ENCODE peak calls at places on chromosomes 11 and 22, in nine cellular contexts. One of them, this sample, is unnamed.

GRCh38 chr22:50526849-50527801 is 1.7 kb upstream of the SCO2 start:
- DNase-seq in fibroblast of pulmonary artery: peak; percentile 49
- DNase-seq in uterus: peak; percentile 43
- DNase-seq in OCI-LY7: peak; percentile 60
- DNase-seq in ovary: no peak
- DNase-seq in colonic mucosa: peak; percentile 68
- DNase-seq in AG09309: no peak
- DNase-seq in left ventricle myocardium inferior: peak; percentile 65
- DNase-seq in skeletal muscle cell: no peak
- DNase-seq in this sample: peak; percentile 73

GRCh38 chr11:66683877-66684276 is 6.2 kb upstream of the RBM4B start:
- DNase-seq in fibroblast of pulmonary artery: no peak
- DNase-seq in uterus: no peak
- DNase-seq in OCI-LY7: no peak
- DNase-seq in ovary: no peak
- DNase-seq in colonic mucosa: no peak
- DNase-seq in AG09309: no peak
- DNase-seq in left ventricle myocardium inferior: no peak
- DNase-seq in skeletal muscle cell: no peak
- DNase-seq in this sample: no peak

GRCh38 chr11:76787911-76788596 is 4.9 kb downstream of the TSKU start:
- DNase-seq in fibroblast of pulmonary artery: peak; percentile 56
- DNase-seq in uterus: peak; percentile 59
- DNase-seq in OCI-LY7: no peak
- DNase-seq in ovary: peak; percentile 78
- DNase-seq in colonic mucosa: peak; percentile 52
- DNase-seq in AG09309: no peak
- DNase-seq in left ventricle myocardium inferior: no peak
- DNase-seq in skeletal muscle cell: peak; percentile 64
- DNase-seq in this sample: no peak

GRCh38 chr11:86119062-86119461 is 50.2 kb upstream of the PICALM start:
- DNase-seq in fibroblast of pulmonary artery: no peak
- DNase-seq in uterus: no peak
- DNase-seq in OCI-LY7: no peak
- DNase-seq in ovary: no peak
- DNase-seq in colonic mucosa: no peak
- DNase-seq in AG09309: no peak
- DNase-seq in left ventricle myocardium inferior: no peak
- DNase-seq in skeletal muscle cell: no peak
- DNase-seq in this sample: no peak

GRCh38 chr22:25141994-25142620 is 57.6 kb upstream of the CRYBB3 start:
- DNase-seq in fibroblast of pulmonary artery: no peak
- DNase-seq in uterus: no peak
- DNase-seq in OCI-LY7: no peak
- DNase-seq in ovary: no peak
- DNase-seq in colonic mucosa: no peak
- DNase-seq in AG09309: no peak
- DNase-seq in left ventricle myocardium inferior: no peak
- DNase-seq in skeletal muscle cell: no peak
- DNase-seq in this sample: no peak

GRCh38 chr22:36365020-36365411 is 22.8 kb downstream of the MYH9 start:
- DNase-seq in fibroblast of pulmonary artery: peak; percentile 97
- DNase-seq in uterus: peak; percentile 75
- DNase-seq in OCI-LY7: no peak
- DNase-seq in ovary: no peak
- DNase-seq in colonic mucosa: peak; percentile 67
- DNase-seq in AG09309: peak; percentile 71
- DNase-seq in left ventricle myocardium inferior: peak; percentile 44
- DNase-seq in skeletal muscle cell: peak; percentile 94
- DNase-seq in this sample: peak; percentile 79

GRCh38 chr11:13291794-13292193 is 14.2 kb downstream of the BMAL1 start:
- DNase-seq in fibroblast of pulmonary artery: no peak
- DNase-seq in uterus: no peak
- DNase-seq in OCI-LY7: no peak
- DNase-seq in ovary: no peak
- DNase-seq in colonic mucosa: no peak
- DNase-seq in AG09309: no peak
- DNase-seq in left ventricle myocardium inferior: no peak
- DNase-seq in skeletal muscle cell: no peak
- DNase-seq in this sample: no peak

GRCh38 chr11:103532133-103532788 is 423.0 kb downstream of the DYNC2H1 start:
- DNase-seq in fibroblast of pulmonary artery: peak; percentile 81
- DNase-seq in uterus: no peak
- DNase-seq in OCI-LY7: no peak
- DNase-seq in ovary: no peak
- DNase-seq in colonic mucosa: no peak
- DNase-seq in AG09309: peak; percentile 70
- DNase-seq in left ventricle myocardium inferior: no peak
- DNase-seq in skeletal muscle cell: peak; percentile 48
- DNase-seq in this sample: no peak

GRCh38 chr11:86782781-86783180 is 17.6 kb upstream of the PRSS23 start:
- DNase-seq in fibroblast of pulmonary artery: no peak
- DNase-seq in uterus: no peak
- DNase-seq in OCI-LY7: no peak
- DNase-seq in ovary: no peak
- DNase-seq in colonic mucosa: no peak
- DNase-seq in AG09309: no peak
- DNase-seq in left ventricle myocardium inferior: no peak
- DNase-seq in skeletal muscle cell: no peak
- DNase-seq in this sample: no peak

GRCh38 chr11:76041208-76041607 is 165.1 kb downstream of the WNT11 start:
- DNase-seq in fibroblast of pulmonary artery: no peak
- DNase-seq in uterus: no peak
- DNase-seq in OCI-LY7: no peak
- DNase-seq in ovary: no peak
- DNase-seq in colonic mucosa: no peak
- DNase-seq in AG09309: no peak
- DNase-seq in left ventricle myocardium inferior: no peak
- DNase-seq in skeletal muscle cell: no peak
- DNase-seq in this sample: no peak

GRCh38 chr22:36671398-36671797 is 32.2 kb downstream of the CACNG2 start:
- DNase-seq in fibroblast of pulmonary artery: no peak
- DNase-seq in uterus: no peak
- DNase-seq in OCI-LY7: no peak
- DNase-seq in ovary: no peak
- DNase-seq in colonic mucosa: no peak
- DNase-seq in AG09309: no peak
- DNase-seq in left ventricle myocardium inferior: no peak
- DNase-seq in skeletal muscle cell: no peak
- DNase-seq in this sample: no peak

GRCh38 chr11:116499396-116500001 is 273.3 kb downstream of the BUD13 start:
- DNase-seq in fibroblast of pulmonary artery: peak; percentile 41
- DNase-seq in uterus: peak; percentile 64
- DNase-seq in OCI-LY7: peak; percentile 56
- DNase-seq in ovary: peak; percentile 63
- DNase-seq in colonic mucosa: peak; percentile 88
- DNase-seq in AG09309: peak; percentile 10
- DNase-seq in left ventricle myocardium inferior: peak; percentile 65
- DNase-seq in skeletal muscle cell: no peak
- DNase-seq in this sample: peak; percentile 62

DNA sequence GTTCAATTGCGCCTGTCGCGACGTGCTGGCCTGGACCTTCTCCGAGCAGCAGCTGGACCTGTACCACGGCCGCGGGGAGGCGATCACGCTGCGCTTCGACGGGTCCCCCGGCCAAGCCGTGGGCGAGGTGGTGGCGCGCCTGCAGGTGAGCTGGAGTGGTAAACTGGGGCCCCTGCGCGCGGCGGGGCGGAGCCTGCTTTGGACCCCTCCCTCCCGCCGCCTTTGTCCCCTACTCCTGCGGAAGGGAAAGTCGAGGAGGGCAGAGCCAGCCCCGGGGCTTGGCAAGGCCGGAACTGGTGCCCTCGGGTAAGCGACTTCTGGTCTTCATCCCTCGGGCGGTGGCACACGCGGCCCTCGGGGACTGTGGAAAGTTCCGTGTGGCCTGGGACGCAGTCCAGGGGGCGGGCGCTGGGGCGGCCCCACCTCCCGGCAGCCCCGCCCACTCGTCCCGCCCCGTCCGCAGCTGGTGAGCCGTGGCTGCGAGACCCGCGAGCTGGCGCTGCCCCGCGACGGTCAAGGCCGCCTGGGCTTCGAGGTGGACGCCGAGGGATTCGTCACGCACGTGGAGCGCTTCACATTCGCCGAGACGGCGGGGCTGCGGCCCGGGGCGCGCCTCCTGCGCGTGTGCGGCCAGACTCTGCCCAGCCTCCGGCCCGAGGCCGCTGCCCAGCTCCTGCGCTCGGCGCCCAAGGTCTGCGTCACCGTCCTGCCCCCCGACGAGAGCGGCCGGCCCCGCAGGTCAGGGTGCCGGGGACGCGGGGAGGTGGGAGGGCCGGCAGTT is 9.2 kb downstream of the SIPA1 start:
- DNase-seq in fibroblast of pulmonary artery: peak; percentile 24
- DNase-seq in uterus: no peak
- DNase-seq in OCI-LY7: no peak
- DNase-seq in ovary: peak; percentile 85
- DNase-seq in colonic mucosa: peak; percentile 78
- DNase-seq in AG09309: no peak
- DNase-seq in left ventricle myocardium inferior: no peak
- DNase-seq in skeletal muscle cell: no peak
- DNase-seq in this sample: peak; percentile 84
- H3K4me3 ChIP-seq in fibroblast of pulmonary artery: peak overlapping the region; percentile 22
- H3K4me3 ChIP-seq in uterus: no peak overlapping the region
- H3K4me3 ChIP-seq in OCI-LY7: no peak overlapping the region
- H3K4me3 ChIP-seq in ovary: peak overlapping the region; percentile 23
- H3K4me3 ChIP-seq in colonic mucosa: peak overlapping the region; percentile 58
- H3K4me3 ChIP-seq in AG09309: no peak overlapping the region
- H3K4me3 ChIP-seq in left ventricle myocardium inferior: peak overlapping the region; percentile 34
- H3K4me3 ChIP-seq in skeletal muscle cell: peak overlapping the region; percentile 23
- H3K4me3 ChIP-seq in this sample: peak overlapping the region; percentile 17

GRCh38 chr11:107856981-107857517 is 1.5 kb downstream of the SLC35F2 start:
- DNase-seq in fibroblast of pulmonary artery: no peak
- DNase-seq in uterus: peak; percentile 21
- DNase-seq in OCI-LY7: no peak
- DNase-seq in ovary: no peak
- DNase-seq in colonic mucosa: peak; percentile 74
- DNase-seq in AG09309: no peak
- DNase-seq in left ventricle myocardium inferior: no peak
- DNase-seq in skeletal muscle cell: no peak
- DNase-seq in this sample: peak; percentile 69

GRCh38 chr11:107858217-107859070 is at the start of gene SLC35F2:
- DNase-seq in fibroblast of pulmonary artery: peak; percentile 61
- DNase-seq in uterus: peak; percentile 52
- DNase-seq in OCI-LY7: peak; percentile 91
- DNase-seq in ovary: peak; percentile 61
- DNase-seq in colonic mucosa: peak; percentile 84
- DNase-seq in AG09309: no peak
- DNase-seq in left ventricle myocardium inferior: peak; percentile 39
- DNase-seq in skeletal muscle cell: no peak
- DNase-seq in this sample: peak; percentile 86

GRCh38 chr11:107856180-107856980 is 2.2 kb downstream of the SLC35F2 start:
- DNase-seq in fibroblast of pulmonary artery: no peak
- DNase-seq in uterus: no peak
- DNase-seq in OCI-LY7: no peak
- DNase-seq in ovary: no peak
- DNase-seq in colonic mucosa: peak; percentile 29
- DNase-seq in AG09309: no peak
- DNase-seq in left ventricle myocardium inferior: no peak
- DNase-seq in skeletal muscle cell: no peak
- DNase-seq in this sample: no peak

GRCh38 chr11:107859459-107860239 is 1.1 kb upstream of the SLC35F2 start:
- DNase-seq in fibroblast of pulmonary artery: no peak
- DNase-seq in uterus: peak; percentile 29
- DNase-seq in OCI-LY7: peak; percentile 53
- DNase-seq in ovary: peak; percentile 43
- DNase-seq in colonic mucosa: peak; percentile 76
- DNase-seq in AG09309: no peak
- DNase-seq in left ventricle myocardium inferior: peak; percentile 28
- DNase-seq in skeletal muscle cell: no peak
- DNase-seq in this sample: peak; percentile 81

DNA sequence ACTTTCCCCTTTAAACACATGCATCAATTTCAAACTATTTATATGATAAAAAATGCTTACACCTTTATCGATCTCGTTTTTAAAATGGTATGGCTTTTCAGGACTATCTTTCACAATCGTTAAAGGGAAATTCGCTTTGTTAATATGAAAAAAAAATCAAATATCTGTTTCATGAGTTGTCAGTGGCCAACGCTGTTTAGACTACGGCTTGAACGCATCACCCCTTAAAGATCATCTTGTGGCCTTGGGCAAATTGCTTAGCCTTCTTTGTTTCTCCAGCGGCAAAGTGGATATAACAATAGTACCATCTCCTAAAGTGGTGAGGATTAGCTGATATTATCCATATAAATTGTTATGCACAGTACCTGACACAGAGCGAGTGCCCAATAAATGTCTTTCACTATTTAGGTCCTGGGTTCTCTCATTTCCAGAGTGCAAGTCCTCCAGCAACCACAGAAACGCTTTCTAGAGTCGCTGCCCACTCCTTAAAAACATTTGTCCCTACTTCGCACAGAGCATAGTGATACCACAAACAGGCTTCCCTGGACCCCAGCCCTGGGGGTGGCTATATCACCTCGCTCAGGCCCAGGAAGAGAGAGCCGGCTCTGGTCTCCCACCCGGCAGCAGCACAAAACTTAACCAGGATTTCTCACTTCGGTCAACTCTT is 904 bp downstream of the SLC35F2 start:
- DNase-seq in fibroblast of pulmonary artery: no peak
- DNase-seq in uterus: no peak
- DNase-seq in OCI-LY7: no peak
- DNase-seq in ovary: no peak
- DNase-seq in colonic mucosa: peak; percentile 53
- DNase-seq in AG09309: no peak
- DNase-seq in left ventricle myocardium inferior: no peak
- DNase-seq in skeletal muscle cell: no peak
- DNase-seq in this sample: no peak
- H3K4me3 ChIP-seq in fibroblast of pulmonary artery: peak overlapping the region; percentile 72
- H3K4me3 ChIP-seq in uterus: peak overlapping the region; percentile 48
- H3K4me3 ChIP-seq in OCI-LY7: peak overlapping the region; percentile 85
- H3K4me3 ChIP-seq in ovary: peak overlapping the region; percentile 74
- H3K4me3 ChIP-seq in colonic mucosa: peak overlapping the region; percentile 87
- H3K4me3 ChIP-seq in AG09309: peak overlapping the region; percentile 74
- H3K4me3 ChIP-seq in left ventricle myocardium inferior: peak overlapping the region; percentile 79
- H3K4me3 ChIP-seq in skeletal muscle cell: peak overlapping the region; percentile 88
- H3K4me3 ChIP-seq in this sample: peak overlapping the region; percentile 61

GRCh38 chr22:23774114-23774921 is 1.7 kb downstream of the MMP11 start:
- DNase-seq in fibroblast of pulmonary artery: no peak
- DNase-seq in uterus: no peak
- DNase-seq in OCI-LY7: no peak
- DNase-seq in ovary: no peak
- DNase-seq in colonic mucosa: no peak
- DNase-seq in AG09309: no peak
- DNase-seq in left ventricle myocardium inferior: no peak
- DNase-seq in skeletal muscle cell: no peak
- DNase-seq in this sample: no peak
- H3K4me3 ChIP-seq in fibroblast of pulmonary artery: no peak overlapping the region
- H3K4me3 ChIP-seq in uterus: no peak overlapping the region
- H3K4me3 ChIP-seq in OCI-LY7: no peak overlapping the region
- H3K4me3 ChIP-seq in ovary: no peak overlapping the region
- H3K4me3 ChIP-seq in colonic mucosa: no peak overlapping the region
- H3K4me3 ChIP-seq in AG09309: no peak overlapping the region
- H3K4me3 ChIP-seq in left ventricle myocardium inferior: peak overlapping the region; percentile 70
- H3K4me3 ChIP-seq in skeletal muscle cell: no peak overlapping the region
- H3K4me3 ChIP-seq in this sample: no peak overlapping the region

DNA sequence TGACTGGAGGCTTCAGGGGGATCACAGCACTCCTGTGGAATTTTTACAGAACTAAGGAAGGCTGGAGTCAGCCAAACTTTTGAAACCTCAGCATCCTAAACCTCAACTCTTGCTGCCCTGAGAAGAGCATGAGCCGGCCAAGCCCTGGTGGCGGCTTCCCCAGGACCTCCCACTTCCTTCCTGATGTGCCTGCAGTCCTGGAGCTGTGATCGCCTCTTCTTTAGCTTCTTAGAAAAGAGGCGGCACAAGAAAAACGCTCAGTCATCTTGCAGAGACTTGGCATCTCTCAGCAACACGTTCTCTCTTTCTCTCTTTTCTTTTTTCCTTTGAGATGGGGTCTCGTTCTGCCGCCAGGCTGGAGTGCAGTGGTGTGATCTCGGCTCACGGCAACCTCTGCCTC is 40.4 kb upstream of the AMPD3 start:
- DNase-seq in fibroblast of pulmonary artery: peak; percentile 74
- DNase-seq in uterus: peak; percentile 37
- DNase-seq in OCI-LY7: no peak
- DNase-seq in ovary: no peak
- DNase-seq in colonic mucosa: no peak
- DNase-seq in AG09309: no peak
- DNase-seq in left ventricle myocardium inferior: peak; percentile 52
- DNase-seq in skeletal muscle cell: no peak
- DNase-seq in this sample: peak; percentile 64
- H3K4me3 ChIP-seq in fibroblast of pulmonary artery: no peak overlapping the region
- H3K4me3 ChIP-seq in uterus: no peak overlapping the region
- H3K4me3 ChIP-seq in OCI-LY7: no peak overlapping the region
- H3K4me3 ChIP-seq in ovary: no peak overlapping the region
- H3K4me3 ChIP-seq in colonic mucosa: no peak overlapping the region
- H3K4me3 ChIP-seq in AG09309: no peak overlapping the region
- H3K4me3 ChIP-seq in left ventricle myocardium inferior: no peak overlapping the region
- H3K4me3 ChIP-seq in skeletal muscle cell: no peak overlapping the region
- H3K4me3 ChIP-seq in this sample: no peak overlapping the region

This sample was measured in mucosa of descending colon.